ENCODE peak calls at places on chromosomes 6 and 20, in ten cellular contexts. I, D, T, E, Y, Z, L, O, N and X are unnamed samples.

GRCh38 chr6:113825776-113826175 is 31.4 kb upstream of the MARCKS start:
- DNase-seq in I (peak; percentile 95), D (peak; percentile 55), T (no peak), E (no peak), Y (peak; percentile 35), Z (no peak), L (peak; percentile 89), O (no peak), N (no peak), X (no peak)

GRCh38 chr6:90538651-90539050 is 48.2 kb downstream of the MAP3K7 start:
- DNase-seq in I (no peak), D (peak; percentile 66), T (no peak), E (no peak), Y (no peak), Z (no peak), L (no peak), O (no peak), N (no peak), X (no peak)

GRCh38 chr6:157265630-157266029 is 57.7 kb downstream of the TMEM242 start:
- DNase-seq in I (no peak), D (no peak), T (no peak), E (no peak), Y (no peak), Z (no peak), L (peak; percentile 74), O (no peak), N (no peak), X (no peak)

GRCh38 chr20:53036992-53037391 is 64.8 kb downstream of the TSHZ2 start:
- DNase-seq in I (no peak), D (no peak), T (no peak), E (no peak), Y (no peak), Z (no peak), L (peak; percentile 67), O (no peak), N (no peak), X (no peak)

GRCh38 chr6:159578629-159579028 is 114.4 kb downstream of the SOD2 start:
- DNase-seq in I (no peak), D (no peak), T (no peak), E (no peak), Y (no peak), Z (no peak), L (no peak), O (no peak), N (peak; percentile 40), X (no peak)

GRCh38 chr6:89412071-89413005 is at the start of gene RRAGD:
- DNase-seq in I (peak; percentile 72), D (no peak), T (peak; percentile 30), E (no peak), Y (peak; percentile 74), Z (peak; percentile 90), L (peak; percentile 76), O (peak; percentile 50), N (no peak), X (peak; percentile 77)

GRCh38 chr20:63519765-63520593 is 586 bp upstream of the PPDPF start:
- DNase-seq in I (peak; percentile 58), D (peak; percentile 34), T (peak; percentile 47), E (no peak), Y (peak; percentile 76), Z (no peak), L (no peak), O (peak; percentile 67), N (peak; percentile 53), X (no peak)

GRCh38 chr6:142605922-142606321 is 304.1 kb downstream of the ADGRG6 start:
- DNase-seq in I (no peak), D (peak; percentile 79), T (no peak), E (no peak), Y (no peak), Z (no peak), L (no peak), O (no peak), N (peak; percentile 73), X (no peak)

GRCh38 chr6:1545654-1546053 is 64.1 kb upstream of the FOXC1 start:
- DNase-seq in I (no peak), D (no peak), T (no peak), E (no peak), Y (no peak), Z (no peak), L (no peak), O (no peak), N (no peak), X (no peak)

GRCh38 chr6:17115251-17116089 is 13.6 kb downstream of the STMND1 start:
- DNase-seq in I (peak; percentile 40), D (peak; percentile 96), T (no peak), E (peak; percentile 60), Y (no peak), Z (no peak), L (no peak), O (no peak), N (peak; percentile 78), X (no peak)

GRCh38 chr6:150666071-150666470 is 66.4 kb downstream of the PLEKHG1 start:
- DNase-seq in I (no peak), D (no peak), T (no peak), E (no peak), Y (no peak), Z (no peak), L (no peak), O (no peak), N (no peak), X (no peak)

GRCh38 chr20:54067606-54068174 is 2.7 kb downstream of the BCAS1 start:
- DNase-seq in I (peak; percentile 97), D (peak; percentile 8), T (no peak), E (no peak), Y (no peak), Z (no peak), L (no peak), O (peak; percentile 43), N (peak; percentile 73), X (peak; percentile 89)

GRCh38 chr6:2793491-2794151 is 28.4 kb downstream of the WRNIP1 start:
- DNase-seq in I (no peak), D (no peak), T (no peak), E (no peak), Y (no peak), Z (no peak), L (no peak), O (no peak), N (no peak), X (no peak)

GRCh38 chr6:8195040-8195713 is 92.8 kb upstream of the EEF1E1 start:
- DNase-seq in I (no peak), D (peak; percentile 11), T (no peak), E (no peak), Y (peak; percentile 39), Z (no peak), L (peak; percentile 17), O (no peak), N (no peak), X (no peak)

GRCh38 chr6:141261672-141262060 is 871.1 kb upstream of the GJE1 start:
- DNase-seq in I (no peak), D (no peak), T (no peak), E (no peak), Y (no peak), Z (no peak), L (no peak), O (no peak), N (no peak), X (no peak)